ENCODE peak calls at places on chromosome 5, in eight cellular contexts. X, T, Z, L, S, V, Q and I are unnamed samples.

GRCh38 chr5:113748403-113748802 is 234.9 kb downstream of the YTHDC2 start:
- DNase-seq in X (no peak), T (no peak), Z (no peak), L (no peak), S (no peak), V (no peak), Q (no peak), I (no peak)

GRCh38 chr5:89191374-89191773 is 308.4 kb upstream of the MEF2C start:
- DNase-seq in X (no peak), T (no peak), Z (no peak), L (no peak), S (no peak), V (no peak), Q (no peak), I (no peak)

GRCh38 chr5:76695336-76695735 is 20.6 kb upstream of the F2R start:
- DNase-seq in X (no peak), T (no peak), Z (no peak), L (no peak), S (no peak), V (no peak), Q (no peak), I (no peak)

GRCh38 chr5:39024884-39025283 is 49.3 kb downstream of the RICTOR start:
- DNase-seq in X (no peak), T (no peak), Z (no peak), L (no peak), S (no peak), V (peak; percentile 65), Q (no peak), I (no peak)

GRCh38 chr5:76690027-76690679 is 25.8 kb upstream of the F2R start:
- DNase-seq in X (peak; percentile 33), T (no peak), Z (no peak), L (no peak), S (no peak), V (no peak), Q (no peak), I (no peak)

GRCh38 chr5:134552301-134552700 is 26.8 kb downstream of the JADE2 start:
- DNase-seq in X (peak; percentile 97), T (peak; percentile 95), Z (no peak), L (peak; percentile 100), S (no peak), V (peak; percentile 92), Q (no peak), I (peak; percentile 98)

GRCh38 chr5:123487298-123487697 is 24.7 kb upstream of the CSNK1G3 start:
- DNase-seq in X (peak; percentile 52), T (no peak), Z (no peak), L (no peak), S (no peak), V (peak; percentile 66), Q (no peak), I (peak; percentile 34)

GRCh38 chr5:60687927-60688720 is 11.8 kb downstream of the DEPDC1B start:
- DNase-seq in X (peak; percentile 85), T (no peak), Z (no peak), L (peak; percentile 61), S (no peak), V (peak; percentile 76), Q (peak; percentile 67), I (peak; percentile 70)

GRCh38 chr5:181098642-181099452 is 32.1 kb downstream of the OR2V1 start:
- DNase-seq in X (no peak), T (no peak), Z (no peak), L (no peak), S (no peak), V (no peak), Q (no peak), I (no peak)

GRCh38 chr5:181099453-181100086 is 31.4 kb downstream of the OR2V1 start:
- DNase-seq in X (no peak), T (no peak), Z (no peak), L (no peak), S (no peak), V (no peak), Q (no peak), I (no peak)

GRCh38 chr5:181100121-181101015 is 30.6 kb downstream of the OR2V1 start:
- DNase-seq in X (peak; percentile 4), T (no peak), Z (no peak), L (no peak), S (no peak), V (peak; percentile 25), Q (no peak), I (no peak)
- H3K4me3 ChIP-seq in X (no peak overlapping the region), T (no peak overlapping the region), Z (no peak overlapping the region), L (no peak overlapping the region), S (no peak overlapping the region), V (peak overlapping the region; percentile 9), Q (no peak overlapping the region), I (no peak overlapping the region)

GRCh38 chr5:23405316-23406068 is 101.9 kb upstream of the PRDM9 start:
- DNase-seq in X (no peak), T (no peak), Z (no peak), L (no peak), S (no peak), V (peak; percentile 25), Q (no peak), I (peak; percentile 37)
- TF ChIP-seq CTCF in X (no peak), T (no peak), Z (no peak), L (no peak), S (no peak), V (peak; percentile 25), Q (no peak), I (peak; percentile 34)

DNA sequence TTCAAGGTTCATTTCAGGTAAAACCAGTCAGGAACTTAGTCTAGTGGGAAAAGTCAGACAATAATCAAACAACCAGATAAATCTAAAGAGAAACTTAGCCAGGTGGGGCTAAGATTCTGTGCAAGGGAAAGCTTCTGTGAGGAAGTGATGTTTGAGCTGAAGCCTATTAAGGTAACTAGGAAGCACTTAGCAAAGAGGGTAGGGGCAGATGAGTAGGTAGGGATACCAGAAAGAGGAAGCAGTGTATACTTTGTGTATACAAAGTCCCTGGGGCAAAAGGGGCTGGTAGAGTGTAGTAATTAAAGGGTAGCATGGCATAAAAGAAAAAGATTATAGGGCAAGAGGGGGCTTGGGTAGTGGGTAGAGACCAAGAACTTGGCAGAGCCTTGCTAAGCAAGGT is 3.6 kb upstream of the SPATA24 start:
- DNase-seq in X (no peak), T (no peak), Z (no peak), L (no peak), S (no peak), V (no peak), Q (no peak), I (no peak)
- H3K4me3 ChIP-seq in X (no peak overlapping the region), T (no peak overlapping the region), Z (no peak overlapping the region), L (no peak overlapping the region), S (no peak overlapping the region), V (no peak overlapping the region), Q (no peak overlapping the region), I (no peak overlapping the region)

GRCh38 chr5:174816858-174817257 is 92.5 kb downstream of the MSX2 start:
- DNase-seq in X (no peak), T (no peak), Z (no peak), L (no peak), S (no peak), V (no peak), Q (no peak), I (no peak)
- TF ChIP-seq CTCF in X (peak; percentile 38), T (peak; percentile 35), Z (no peak), L (peak; percentile 38), S (no peak), V (peak; percentile 43), Q (peak; percentile 7), I (peak; percentile 28)

GRCh38 chr5:77849308-77849900 is 73.3 kb upstream of the TBCA start:
- DNase-seq in X (no peak), T (no peak), Z (no peak), L (no peak), S (no peak), V (no peak), Q (no peak), I (no peak)

GRCh38 chr5:77852068-77852513 is 76.0 kb upstream of the TBCA start:
- DNase-seq in X (peak; percentile 5), T (no peak), Z (no peak), L (no peak), S (no peak), V (peak; percentile 4), Q (no peak), I (no peak)

GRCh38 chr5:77851229-77852067 is 75.3 kb upstream of the TBCA start:
- DNase-seq in X (peak; percentile 37), T (no peak), Z (no peak), L (peak; percentile 16), S (no peak), V (peak; percentile 25), Q (peak; percentile 49), I (peak; percentile 22)

GRCh38 chr5:77852514-77853352 is 76.6 kb upstream of the TBCA start:
- DNase-seq in X (peak; percentile 79), T (no peak), Z (peak; percentile 44), L (peak; percentile 56), S (no peak), V (peak; percentile 55), Q (peak; percentile 73), I (peak; percentile 61)

DNA sequence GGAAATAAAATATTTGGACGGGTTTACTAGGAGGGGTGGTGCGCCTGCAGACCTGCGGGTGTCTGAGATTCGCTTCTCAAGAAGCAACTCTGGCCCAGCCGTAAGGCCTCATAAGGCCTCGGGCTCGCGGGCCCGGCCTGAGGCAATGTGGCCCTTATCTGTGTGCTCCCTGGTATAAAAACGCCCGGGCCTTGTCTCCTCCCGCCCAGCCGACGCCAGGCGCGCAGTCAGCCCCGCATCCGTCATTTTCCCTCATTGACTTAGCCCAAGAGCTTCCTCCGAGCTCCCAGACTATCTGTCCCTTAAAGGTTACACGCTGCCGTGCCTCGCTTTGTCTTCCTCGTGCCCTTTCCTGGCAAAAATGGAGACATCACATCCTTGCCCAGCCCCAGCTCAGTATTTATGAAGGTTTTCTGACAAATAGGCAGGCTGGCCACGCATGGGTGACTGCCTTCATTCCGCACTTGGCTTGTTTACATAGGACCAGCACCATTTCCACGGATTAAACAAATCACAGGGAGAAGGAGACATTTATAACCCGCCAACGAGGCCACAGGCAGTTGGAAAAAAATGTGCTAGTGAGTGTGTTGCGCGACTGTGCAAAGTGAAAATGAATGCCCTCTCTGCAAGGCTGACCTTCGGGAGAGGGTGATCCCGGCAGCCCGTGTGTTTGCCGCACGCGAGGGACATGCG is 74.5 kb upstream of the TBCA start:
- DNase-seq in X (peak; percentile 9), T (no peak), Z (no peak), L (no peak), S (no peak), V (no peak), Q (no peak), I (no peak)
- H3K4me3 ChIP-seq in X (peak overlapping the region; percentile 71), T (no peak overlapping the region), Z (no peak overlapping the region), L (no peak overlapping the region), S (peak overlapping the region; percentile 52), V (no peak overlapping the region), Q (no peak overlapping the region), I (no peak overlapping the region)

GRCh38 chr5:53874409-53874808 is 314.0 kb downstream of the NDUFS4 start:
- DNase-seq in X (peak; percentile 65), T (no peak), Z (no peak), L (peak; percentile 21), S (no peak), V (peak; percentile 61), Q (peak; percentile 13), I (peak; percentile 38)
- TF ChIP-seq CTCF in X (peak; percentile 47), T (peak; percentile 35), Z (no peak), L (no peak), S (no peak), V (peak; percentile 24), Q (no peak), I (peak; percentile 38)